ENCODE peak calls at places on chromosome 4, in five cellular contexts. Q is GM12878, L is K562, B is H1, J is HepG2. V is an unnamed sample.

GRCh38 chr4:149166886-149167285 is 648.8 kb downstream of the IQCM start:
- DNase-seq in Q (no peak), B (no peak), L (no peak), J (no peak), V (no peak)

GRCh38 chr4:1094336-1094690 is 19.1 kb downstream of the RNF212 start:
- DNase-seq in Q (no peak), J (no peak), L (no peak), B (no peak), V (no peak)

GRCh38 chr4:127776620-127777019 is 5.5 kb upstream of the HSPA4L start:
- DNase-seq in L (no peak), B (no peak), Q (no peak), J (peak; percentile 10), V (no peak)

GRCh38 chr4:87179751-87180150 is 40.7 kb downstream of the KLHL8 start:
- DNase-seq in J (no peak), B (no peak), L (no peak), Q (no peak), V (no peak)

GRCh38 chr4:37661643-37662221 is 24.4 kb downstream of the RELL1 start:
- DNase-seq in B (no peak), L (no peak), Q (no peak), J (no peak), V (no peak)

GRCh38 chr4:83964996-83965541 is 429.2 kb downstream of the GPAT3 start:
- DNase-seq in L (no peak), J (no peak), Q (no peak), B (no peak), V (no peak)

GRCh38 chr4:115154826-115155225 is 41.4 kb upstream of the NDST4 start:
- DNase-seq in Q (no peak), B (no peak), J (no peak), L (no peak), V (no peak)

GRCh38 chr4:108141213-108142045 is 27.3 kb downstream of the LEF1 start:
- DNase-seq in J (no peak), L (no peak), B (no peak), Q (no peak), V (no peak)

GRCh38 chr4:143482753-143483362 is 30.6 kb upstream of the SMARCA5 start:
- DNase-seq in L (no peak), J (peak; percentile 16), B (no peak), Q (no peak), V (peak; percentile 28)

GRCh38 chr4:74308215-74308614 is at the start of gene EPGN:
- DNase-seq in Q (no peak), L (no peak), J (no peak), B (no peak), V (no peak)

DNA sequence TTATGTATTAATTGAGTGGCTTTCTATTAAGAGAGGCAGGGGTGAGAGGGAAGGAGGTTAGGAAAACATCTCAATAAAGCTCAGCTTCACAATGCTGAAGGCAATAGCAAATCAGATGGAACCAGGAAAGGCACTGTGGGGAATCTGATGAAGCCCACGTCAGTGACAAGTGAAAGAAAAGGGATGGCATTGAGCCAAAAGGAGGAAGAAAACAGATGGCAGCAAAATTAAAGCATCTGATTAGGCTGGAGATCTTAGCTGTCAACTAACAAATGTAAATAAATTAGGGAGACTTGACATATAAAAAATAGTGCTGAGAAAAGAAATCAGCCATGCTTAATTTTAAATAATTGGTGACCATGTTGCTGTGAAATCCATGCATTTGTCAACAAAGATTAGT is 181.0 kb downstream of the RASL11B start:
- DNase-seq in B (no peak), Q (no peak), J (no peak), L (no peak), V (no peak)
- TF ChIP-seq JUND in B (no peak), Q (no peak), J (no peak), L (no peak), V (no peak)

GRCh38 chr4:5205981-5206380 is 154.7 kb downstream of the STK32B start:
- DNase-seq in L (no peak), Q (no peak), J (no peak), B (no peak), V (no peak)

GRCh38 chr4:5203925-5204324 is 152.6 kb downstream of the STK32B start:
- DNase-seq in L (no peak), J (no peak), B (no peak), Q (no peak), V (no peak)

GRCh38 chr4:5204781-5205180 is 153.5 kb downstream of the STK32B start:
- DNase-seq in Q (no peak), J (no peak), L (no peak), B (no peak), V (no peak)

GRCh38 chr4:5203309-5203708 is 152.0 kb downstream of the STK32B start:
- DNase-seq in L (no peak), B (no peak), Q (no peak), J (no peak), V (no peak)

DNA sequence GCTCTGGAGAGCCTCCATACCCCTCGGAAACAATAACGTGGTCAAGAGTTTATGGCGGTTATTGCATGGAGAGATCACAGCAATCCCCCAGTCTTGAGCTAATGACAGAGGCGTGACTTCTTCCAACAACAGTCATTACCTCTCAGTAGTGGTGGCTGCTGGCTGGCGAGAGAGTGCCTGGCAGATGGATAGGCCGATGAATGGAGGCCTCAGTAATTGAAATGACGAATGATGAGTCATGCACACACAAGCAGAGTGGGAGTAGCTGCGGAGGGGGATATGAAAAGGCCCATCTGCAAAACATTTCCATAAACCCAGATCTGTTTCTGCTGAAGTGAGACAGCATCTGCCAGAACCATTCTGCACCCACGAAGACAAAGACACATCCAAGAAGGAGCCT is 155.1 kb downstream of the STK32B start:
- DNase-seq in L (no peak), J (no peak), B (no peak), Q (no peak), V (peak; percentile 49)
- TF ChIP-seq ATF3 in L (no peak), J (no peak), B (no peak), Q (no peak), V (no peak)

GRCh38 chr4:48269861-48270515 is 350 bp upstream of the TEC start:
- DNase-seq in L (peak; percentile 98), Q (peak; percentile 74), J (peak; percentile 75), B (peak; percentile 85), V (peak; percentile 88)
- TF ChIP-seq POLR2AphosphoS5 in L (peak; percentile 55), Q (no peak), J (no peak), B (no peak), V (peak; percentile 75)

GRCh38 chr4:152803541-152803940 is 23.8 kb downstream of the ARFIP1 start:
- DNase-seq in L (no peak), Q (no peak), J (no peak), B (no peak), V (no peak)
- TF ChIP-seq JUND in L (no peak), Q (no peak), J (no peak), B (no peak), V (no peak)

GRCh38 chr4:52408037-52408436 is 251.1 kb downstream of the USP46 start:
- DNase-seq in J (no peak), B (no peak), L (no peak), Q (no peak), V (no peak)
- TF ChIP-seq ATF3 in J (no peak), B (no peak), L (no peak), Q (no peak), V (no peak)

GRCh38 chr4:118941149-118941548 is 52.5 kb downstream of the SYNPO2 start:
- DNase-seq in J (peak; percentile 18), Q (no peak), B (no peak), L (no peak), V (no peak)
- TF ChIP-seq POLR2AphosphoS5 in J (no peak), Q (no peak), B (no peak), L (no peak), V (no peak)

DNA sequence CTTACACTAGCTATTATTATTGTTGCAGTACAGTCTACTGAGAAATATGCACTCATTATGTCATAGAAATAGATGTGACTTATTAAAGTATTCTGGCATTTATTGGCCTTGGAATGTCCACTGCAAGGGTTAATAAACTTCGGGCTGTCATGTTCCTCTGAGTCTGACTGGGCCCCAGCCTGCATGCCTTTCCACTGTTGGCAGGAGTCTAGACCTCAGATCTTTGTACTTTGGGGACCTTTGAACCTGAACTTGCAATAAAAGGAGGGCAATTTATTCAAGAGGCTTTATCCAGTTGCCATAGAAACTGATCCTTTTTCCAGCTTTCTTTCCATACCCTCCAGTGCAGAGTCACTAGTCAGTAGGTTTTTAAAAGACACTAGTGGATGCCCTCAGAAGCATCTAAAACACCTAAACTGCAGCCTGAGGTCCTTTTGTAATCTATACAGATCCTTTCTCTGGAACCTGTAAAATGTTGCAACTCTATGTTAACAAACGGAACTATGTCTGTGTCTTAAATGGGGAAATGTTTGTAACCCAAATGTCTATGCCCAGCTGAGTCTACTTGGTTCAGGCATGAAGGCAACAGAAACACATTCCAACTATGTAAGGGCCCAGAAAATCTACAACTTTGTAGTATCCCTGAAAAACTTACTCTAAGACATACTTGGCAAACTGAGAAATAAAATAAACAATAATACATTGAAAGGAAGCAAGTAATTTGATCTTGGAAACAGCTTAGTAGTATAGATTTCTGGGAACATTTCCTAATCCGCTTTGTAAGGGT is 41.6 kb downstream of the SOWAHB start:
- DNase-seq in B (no peak), L (no peak), Q (no peak), J (peak; percentile 89), V (no peak)
- TF ChIP-seq JUND in B (no peak), L (no peak), Q (no peak), J (no peak), V (no peak)

DNA sequence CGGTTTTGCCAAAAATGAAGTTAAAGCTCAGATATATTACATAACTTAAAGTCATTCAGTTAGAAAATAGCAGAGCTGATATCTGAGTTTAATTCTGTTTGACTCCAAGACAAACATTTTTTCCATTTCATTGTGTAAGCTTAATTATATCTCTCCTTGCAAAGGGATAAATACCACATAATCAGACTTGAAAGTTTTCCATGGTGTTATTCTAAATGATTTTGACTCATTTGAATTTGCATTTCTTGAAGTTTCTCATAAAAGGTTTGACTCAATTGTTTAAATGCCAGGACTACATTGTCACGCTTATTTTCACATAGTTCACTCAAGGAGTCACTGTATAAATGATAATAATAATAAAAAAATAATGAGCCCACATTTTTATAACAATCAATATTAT is 39.4 kb upstream of the DDX60 start:
- DNase-seq in L (no peak), B (no peak), J (no peak), Q (no peak), V (no peak)
- TF ChIP-seq ATF3 in L (no peak), B (no peak), J (no peak), Q (no peak), V (no peak)

GRCh38 chr4:36244257-36245084 is at the start of gene ARAP2:
- DNase-seq in Q (no peak), J (no peak), L (peak; percentile 5), B (no peak), V (peak; percentile 61)
- TF ChIP-seq POLR2AphosphoS5 in Q (no peak), J (no peak), L (no peak), B (no peak), V (peak; percentile 51)

DNA sequence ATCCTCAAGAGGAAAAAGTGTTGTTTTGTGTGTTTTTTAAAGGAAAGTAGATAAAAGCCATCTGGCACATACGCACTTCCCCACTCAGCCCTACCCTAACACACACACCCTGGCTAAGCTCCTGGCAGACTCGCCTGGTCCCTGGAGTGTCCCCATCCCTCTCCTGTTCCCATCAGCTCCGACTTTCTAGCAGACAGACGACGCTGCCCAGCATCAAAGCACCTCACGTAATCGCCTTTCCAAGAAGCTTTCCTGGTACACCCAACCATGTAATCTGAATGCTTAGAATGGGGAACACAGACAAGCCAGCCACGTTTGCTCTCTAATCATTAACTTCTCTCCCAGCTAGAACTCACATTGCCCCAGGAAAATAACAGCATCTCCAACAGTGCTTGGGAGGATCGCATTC is 116.2 kb downstream of the AFAP1 start:
- DNase-seq in B (no peak), L (no peak), Q (no peak), J (peak; percentile 66), V (no peak)
- TF ChIP-seq JUND in B (no peak), L (no peak), Q (no peak), J (no peak), V (no peak)